ENCODE peak calls at places on chromosomes 1 and 21, in ten cellular contexts. One of them, this sample, is unnamed.

GRCh38 chr1:65791396-65791795 is 1.3 kb upstream of the PDE4B start:
- DNase-seq in RWPE1: no peak
- DNase-seq in caudate nucleus: no peak
- DNase-seq in activated B cell treated with CpG ODN at 0.5 μM for 24 hours: no peak
- DNase-seq in amygdala: no peak
- DNase-seq in stimulated activated CD8-positive, alpha-beta memory T cell treated with anti-CD3 and anti-CD28 coated beads, Interleukin-4, amount 100 ng/mL, for 4 hours: no peak
- DNase-seq in stimulated activated CD4-positive, alpha-beta T cell treated with anti-CD3 and anti-CD28 coated beads, Interleukin-12 subunit alpha, Interleukin-12 subunit beta, amount 100 ng/mL, for 48 hours: no peak
- DNase-seq in SJSA1: no peak
- DNase-seq in mesothelial cell of epicardium: no peak
- DNase-seq in AG09309: no peak
- DNase-seq in this sample: no peak

GRCh38 chr21:41147096-41147978 is 20.6 kb upstream of the BACE2 start:
- DNase-seq in mesothelial cell of epicardium: no peak
- DNase-seq in SJSA1: no peak
- DNase-seq in RWPE1: no peak
- DNase-seq in amygdala: no peak
- DNase-seq in caudate nucleus: no peak
- DNase-seq in AG09309: no peak
- DNase-seq in activated B cell treated with CpG ODN at 0.5 μM for 24 hours: no peak
- DNase-seq in stimulated activated CD4-positive, alpha-beta T cell treated with anti-CD3 and anti-CD28 coated beads, Interleukin-12 subunit alpha, Interleukin-12 subunit beta, amount 100 ng/mL, for 48 hours: no peak
- DNase-seq in stimulated activated CD8-positive, alpha-beta memory T cell treated with anti-CD3 and anti-CD28 coated beads, Interleukin-4, amount 100 ng/mL, for 4 hours: no peak
- DNase-seq in this sample: no peak

GRCh38 chr1:230891984-230892383 is 23.7 kb upstream of the C1orf198 start:
- DNase-seq in AG09309: no peak
- DNase-seq in stimulated activated CD4-positive, alpha-beta T cell treated with anti-CD3 and anti-CD28 coated beads, Interleukin-12 subunit alpha, Interleukin-12 subunit beta, amount 100 ng/mL, for 48 hours: no peak
- DNase-seq in stimulated activated CD8-positive, alpha-beta memory T cell treated with anti-CD3 and anti-CD28 coated beads, Interleukin-4, amount 100 ng/mL, for 4 hours: no peak
- DNase-seq in caudate nucleus: no peak
- DNase-seq in mesothelial cell of epicardium: no peak
- DNase-seq in activated B cell treated with CpG ODN at 0.5 μM for 24 hours: no peak
- DNase-seq in amygdala: no peak
- DNase-seq in RWPE1: no peak
- DNase-seq in SJSA1: no peak
- DNase-seq in this sample: no peak

GRCh38 chr1:67682659-67683197 is 2.3 kb upstream of the GADD45A start:
- DNase-seq in caudate nucleus: no peak
- DNase-seq in RWPE1: peak
- DNase-seq in mesothelial cell of epicardium: no peak
- DNase-seq in activated B cell treated with CpG ODN at 0.5 μM for 24 hours: no peak
- DNase-seq in AG09309: peak
- DNase-seq in SJSA1: peak
- DNase-seq in amygdala: no peak
- DNase-seq in stimulated activated CD4-positive, alpha-beta T cell treated with anti-CD3 and anti-CD28 coated beads, Interleukin-12 subunit alpha, Interleukin-12 subunit beta, amount 100 ng/mL, for 48 hours: no peak
- DNase-seq in stimulated activated CD8-positive, alpha-beta memory T cell treated with anti-CD3 and anti-CD28 coated beads, Interleukin-4, amount 100 ng/mL, for 4 hours: no peak
- DNase-seq in this sample: no peak

GRCh38 chr1:116168277-116169032 is 57.3 kb downstream of the MAB21L3 start:
- DNase-seq in caudate nucleus: peak
- DNase-seq in activated B cell treated with CpG ODN at 0.5 μM for 24 hours: peak
- DNase-seq in AG09309: no peak
- DNase-seq in stimulated activated CD8-positive, alpha-beta memory T cell treated with anti-CD3 and anti-CD28 coated beads, Interleukin-4, amount 100 ng/mL, for 4 hours: peak
- DNase-seq in RWPE1: peak
- DNase-seq in amygdala: peak
- DNase-seq in SJSA1: no peak
- DNase-seq in stimulated activated CD4-positive, alpha-beta T cell treated with anti-CD3 and anti-CD28 coated beads, Interleukin-12 subunit alpha, Interleukin-12 subunit beta, amount 100 ng/mL, for 48 hours: peak
- DNase-seq in mesothelial cell of epicardium: peak
- DNase-seq in this sample: peak

GRCh38 chr1:66383602-66384001 is 150.4 kb upstream of the SGIP1 start:
- DNase-seq in SJSA1: no peak
- DNase-seq in caudate nucleus: no peak
- DNase-seq in RWPE1: no peak
- DNase-seq in activated B cell treated with CpG ODN at 0.5 μM for 24 hours: no peak
- DNase-seq in stimulated activated CD8-positive, alpha-beta memory T cell treated with anti-CD3 and anti-CD28 coated beads, Interleukin-4, amount 100 ng/mL, for 4 hours: no peak
- DNase-seq in stimulated activated CD4-positive, alpha-beta T cell treated with anti-CD3 and anti-CD28 coated beads, Interleukin-12 subunit alpha, Interleukin-12 subunit beta, amount 100 ng/mL, for 48 hours: no peak
- DNase-seq in amygdala: no peak
- DNase-seq in AG09309: no peak
- DNase-seq in mesothelial cell of epicardium: no peak
- DNase-seq in this sample: no peak

GRCh38 chr1:224791362-224791941 is 138.0 kb upstream of the DNAH14 start:
- DNase-seq in AG09309: no peak
- DNase-seq in caudate nucleus: no peak
- DNase-seq in mesothelial cell of epicardium: no peak
- DNase-seq in RWPE1: no peak
- DNase-seq in SJSA1: no peak
- DNase-seq in activated B cell treated with CpG ODN at 0.5 μM for 24 hours: no peak
- DNase-seq in stimulated activated CD8-positive, alpha-beta memory T cell treated with anti-CD3 and anti-CD28 coated beads, Interleukin-4, amount 100 ng/mL, for 4 hours: no peak
- DNase-seq in stimulated activated CD4-positive, alpha-beta T cell treated with anti-CD3 and anti-CD28 coated beads, Interleukin-12 subunit alpha, Interleukin-12 subunit beta, amount 100 ng/mL, for 48 hours: no peak
- DNase-seq in amygdala: no peak
- DNase-seq in this sample: no peak

GRCh38 chr1:221723918-221724263 is 18.0 kb downstream of the DUSP10 start:
- DNase-seq in stimulated activated CD8-positive, alpha-beta memory T cell treated with anti-CD3 and anti-CD28 coated beads, Interleukin-4, amount 100 ng/mL, for 4 hours: no peak
- DNase-seq in AG09309: no peak
- DNase-seq in activated B cell treated with CpG ODN at 0.5 μM for 24 hours: no peak
- DNase-seq in SJSA1: no peak
- DNase-seq in mesothelial cell of epicardium: no peak
- DNase-seq in stimulated activated CD4-positive, alpha-beta T cell treated with anti-CD3 and anti-CD28 coated beads, Interleukin-12 subunit alpha, Interleukin-12 subunit beta, amount 100 ng/mL, for 48 hours: no peak
- DNase-seq in caudate nucleus: no peak
- DNase-seq in amygdala: no peak
- DNase-seq in RWPE1: no peak
- DNase-seq in this sample: no peak

GRCh38 chr1:204574856-204575145 is 58.6 kb downstream of the MDM4 start:
- DNase-seq in amygdala: no peak
- DNase-seq in activated B cell treated with CpG ODN at 0.5 μM for 24 hours: no peak
- DNase-seq in RWPE1: no peak
- DNase-seq in AG09309: no peak
- DNase-seq in stimulated activated CD8-positive, alpha-beta memory T cell treated with anti-CD3 and anti-CD28 coated beads, Interleukin-4, amount 100 ng/mL, for 4 hours: no peak
- DNase-seq in mesothelial cell of epicardium: no peak
- DNase-seq in stimulated activated CD4-positive, alpha-beta T cell treated with anti-CD3 and anti-CD28 coated beads, Interleukin-12 subunit alpha, Interleukin-12 subunit beta, amount 100 ng/mL, for 48 hours: no peak
- DNase-seq in SJSA1: no peak
- DNase-seq in caudate nucleus: no peak
- DNase-seq in this sample: no peak

GRCh38 chr1:173823776-173824314 is 628 bp upstream of the DARS2 start:
- DNase-seq in amygdala: no peak
- DNase-seq in RWPE1: no peak
- DNase-seq in caudate nucleus: no peak
- DNase-seq in AG09309: no peak
- DNase-seq in stimulated activated CD8-positive, alpha-beta memory T cell treated with anti-CD3 and anti-CD28 coated beads, Interleukin-4, amount 100 ng/mL, for 4 hours: no peak
- DNase-seq in SJSA1: no peak
- DNase-seq in activated B cell treated with CpG ODN at 0.5 μM for 24 hours: no peak
- DNase-seq in mesothelial cell of epicardium: no peak
- DNase-seq in stimulated activated CD4-positive, alpha-beta T cell treated with anti-CD3 and anti-CD28 coated beads, Interleukin-12 subunit alpha, Interleukin-12 subunit beta, amount 100 ng/mL, for 48 hours: no peak
- DNase-seq in this sample: no peak

GRCh38 chr1:244330318-244330625 is 121.4 kb downstream of the ADSS2 start:
- DNase-seq in amygdala: no peak
- DNase-seq in activated B cell treated with CpG ODN at 0.5 μM for 24 hours: no peak
- DNase-seq in SJSA1: no peak
- DNase-seq in mesothelial cell of epicardium: no peak
- DNase-seq in stimulated activated CD8-positive, alpha-beta memory T cell treated with anti-CD3 and anti-CD28 coated beads, Interleukin-4, amount 100 ng/mL, for 4 hours: no peak
- DNase-seq in AG09309: no peak
- DNase-seq in stimulated activated CD4-positive, alpha-beta T cell treated with anti-CD3 and anti-CD28 coated beads, Interleukin-12 subunit alpha, Interleukin-12 subunit beta, amount 100 ng/mL, for 48 hours: no peak
- DNase-seq in RWPE1: no peak
- DNase-seq in caudate nucleus: no peak
- DNase-seq in this sample: no peak

GRCh38 chr1:43716559-43717281 is 9.4 kb downstream of the ST3GAL3 start:
- DNase-seq in SJSA1: no peak
- DNase-seq in stimulated activated CD8-positive, alpha-beta memory T cell treated with anti-CD3 and anti-CD28 coated beads, Interleukin-4, amount 100 ng/mL, for 4 hours: no peak
- DNase-seq in caudate nucleus: no peak
- DNase-seq in amygdala: no peak
- DNase-seq in RWPE1: no peak
- DNase-seq in stimulated activated CD4-positive, alpha-beta T cell treated with anti-CD3 and anti-CD28 coated beads, Interleukin-12 subunit alpha, Interleukin-12 subunit beta, amount 100 ng/mL, for 48 hours: no peak
- DNase-seq in AG09309: no peak
- DNase-seq in mesothelial cell of epicardium: no peak
- DNase-seq in activated B cell treated with CpG ODN at 0.5 μM for 24 hours: no peak
- DNase-seq in this sample: no peak

GRCh38 chr1:205578780-205579571 is 52.8 kb downstream of the ELK4 start:
- DNase-seq in activated B cell treated with CpG ODN at 0.5 μM for 24 hours: no peak
- DNase-seq in stimulated activated CD4-positive, alpha-beta T cell treated with anti-CD3 and anti-CD28 coated beads, Interleukin-12 subunit alpha, Interleukin-12 subunit beta, amount 100 ng/mL, for 48 hours: no peak
- DNase-seq in AG09309: no peak
- DNase-seq in amygdala: no peak
- DNase-seq in SJSA1: no peak
- DNase-seq in caudate nucleus: no peak
- DNase-seq in RWPE1: no peak
- DNase-seq in stimulated activated CD8-positive, alpha-beta memory T cell treated with anti-CD3 and anti-CD28 coated beads, Interleukin-4, amount 100 ng/mL, for 4 hours: no peak
- DNase-seq in mesothelial cell of epicardium: no peak
- DNase-seq in this sample: no peak

GRCh38 chr1:180614746-180615145 is 17.1 kb upstream of the XPR1 start:
- DNase-seq in stimulated activated CD8-positive, alpha-beta memory T cell treated with anti-CD3 and anti-CD28 coated beads, Interleukin-4, amount 100 ng/mL, for 4 hours: no peak
- DNase-seq in caudate nucleus: no peak
- DNase-seq in SJSA1: no peak
- DNase-seq in amygdala: no peak
- DNase-seq in mesothelial cell of epicardium: no peak
- DNase-seq in activated B cell treated with CpG ODN at 0.5 μM for 24 hours: no peak
- DNase-seq in stimulated activated CD4-positive, alpha-beta T cell treated with anti-CD3 and anti-CD28 coated beads, Interleukin-12 subunit alpha, Interleukin-12 subunit beta, amount 100 ng/mL, for 48 hours: no peak
- DNase-seq in AG09309: no peak
- DNase-seq in RWPE1: no peak
- DNase-seq in this sample: no peak

GRCh38 chr1:183585038-183585437 is 5.2 kb downstream of the NCF2 start:
- DNase-seq in SJSA1: no peak
- DNase-seq in RWPE1: no peak
- DNase-seq in amygdala: no peak
- DNase-seq in stimulated activated CD8-positive, alpha-beta memory T cell treated with anti-CD3 and anti-CD28 coated beads, Interleukin-4, amount 100 ng/mL, for 4 hours: no peak
- DNase-seq in mesothelial cell of epicardium: no peak
- DNase-seq in AG09309: no peak
- DNase-seq in caudate nucleus: no peak
- DNase-seq in stimulated activated CD4-positive, alpha-beta T cell treated with anti-CD3 and anti-CD28 coated beads, Interleukin-12 subunit alpha, Interleukin-12 subunit beta, amount 100 ng/mL, for 48 hours: no peak
- DNase-seq in activated B cell treated with CpG ODN at 0.5 μM for 24 hours: no peak
- DNase-seq in this sample: no peak

GRCh38 chr1:171654705-171655214 is 2.3 kb upstream of the MYOC start:
- DNase-seq in RWPE1: no peak
- DNase-seq in amygdala: no peak
- DNase-seq in stimulated activated CD4-positive, alpha-beta T cell treated with anti-CD3 and anti-CD28 coated beads, Interleukin-12 subunit alpha, Interleukin-12 subunit beta, amount 100 ng/mL, for 48 hours: no peak
- DNase-seq in stimulated activated CD8-positive, alpha-beta memory T cell treated with anti-CD3 and anti-CD28 coated beads, Interleukin-4, amount 100 ng/mL, for 4 hours: no peak
- DNase-seq in SJSA1: no peak
- DNase-seq in AG09309: no peak
- DNase-seq in mesothelial cell of epicardium: no peak
- DNase-seq in activated B cell treated with CpG ODN at 0.5 μM for 24 hours: no peak
- DNase-seq in caudate nucleus: no peak
- DNase-seq in this sample: no peak

GRCh38 chr1:46655848-46656247 is 12.3 kb downstream of the ATPAF1 start:
- DNase-seq in stimulated activated CD4-positive, alpha-beta T cell treated with anti-CD3 and anti-CD28 coated beads, Interleukin-12 subunit alpha, Interleukin-12 subunit beta, amount 100 ng/mL, for 48 hours: no peak
- DNase-seq in activated B cell treated with CpG ODN at 0.5 μM for 24 hours: no peak
- DNase-seq in amygdala: no peak
- DNase-seq in mesothelial cell of epicardium: no peak
- DNase-seq in SJSA1: no peak
- DNase-seq in caudate nucleus: no peak
- DNase-seq in stimulated activated CD8-positive, alpha-beta memory T cell treated with anti-CD3 and anti-CD28 coated beads, Interleukin-4, amount 100 ng/mL, for 4 hours: no peak
- DNase-seq in RWPE1: no peak
- DNase-seq in AG09309: no peak
- DNase-seq in this sample: no peak

GRCh38 chr1:234656981-234657651 is 47.1 kb upstream of the IRF2BP2 start:
- DNase-seq in stimulated activated CD4-positive, alpha-beta T cell treated with anti-CD3 and anti-CD28 coated beads, Interleukin-12 subunit alpha, Interleukin-12 subunit beta, amount 100 ng/mL, for 48 hours: peak
- DNase-seq in SJSA1: peak
- DNase-seq in caudate nucleus: no peak
- DNase-seq in AG09309: peak
- DNase-seq in activated B cell treated with CpG ODN at 0.5 μM for 24 hours: no peak
- DNase-seq in stimulated activated CD8-positive, alpha-beta memory T cell treated with anti-CD3 and anti-CD28 coated beads, Interleukin-4, amount 100 ng/mL, for 4 hours: no peak
- DNase-seq in amygdala: no peak
- DNase-seq in mesothelial cell of epicardium: no peak
- DNase-seq in RWPE1: peak
- DNase-seq in this sample: peak

GRCh38 chr1:214566158-214567104 is 15.0 kb upstream of the PTPN14 start:
- DNase-seq in amygdala: no peak
- DNase-seq in AG09309: no peak
- DNase-seq in stimulated activated CD4-positive, alpha-beta T cell treated with anti-CD3 and anti-CD28 coated beads, Interleukin-12 subunit alpha, Interleukin-12 subunit beta, amount 100 ng/mL, for 48 hours: no peak
- DNase-seq in SJSA1: no peak
- DNase-seq in stimulated activated CD8-positive, alpha-beta memory T cell treated with anti-CD3 and anti-CD28 coated beads, Interleukin-4, amount 100 ng/mL, for 4 hours: no peak
- DNase-seq in caudate nucleus: no peak
- DNase-seq in activated B cell treated with CpG ODN at 0.5 μM for 24 hours: no peak
- DNase-seq in RWPE1: peak
- DNase-seq in mesothelial cell of epicardium: no peak
- DNase-seq in this sample: no peak

GRCh38 chr21:44329086-44329889 is 9.9 kb downstream of the CFAP410 start:
- DNase-seq in stimulated activated CD8-positive, alpha-beta memory T cell treated with anti-CD3 and anti-CD28 coated beads, Interleukin-4, amount 100 ng/mL, for 4 hours: no peak
- DNase-seq in caudate nucleus: no peak
- DNase-seq in activated B cell treated with CpG ODN at 0.5 μM for 24 hours: no peak
- DNase-seq in mesothelial cell of epicardium: no peak
- DNase-seq in stimulated activated CD4-positive, alpha-beta T cell treated with anti-CD3 and anti-CD28 coated beads, Interleukin-12 subunit alpha, Interleukin-12 subunit beta, amount 100 ng/mL, for 48 hours: no peak
- DNase-seq in RWPE1: no peak
- DNase-seq in AG09309: no peak
- DNase-seq in SJSA1: no peak
- DNase-seq in amygdala: no peak
- DNase-seq in this sample: no peak

GRCh38 chr21:45421846-45422775 is 17.1 kb downstream of the COL18A1 start:
- DNase-seq in SJSA1: no peak
- DNase-seq in stimulated activated CD4-positive, alpha-beta T cell treated with anti-CD3 and anti-CD28 coated beads, Interleukin-12 subunit alpha, Interleukin-12 subunit beta, amount 100 ng/mL, for 48 hours: no peak
- DNase-seq in activated B cell treated with CpG ODN at 0.5 μM for 24 hours: no peak
- DNase-seq in AG09309: no peak
- DNase-seq in caudate nucleus: no peak
- DNase-seq in stimulated activated CD8-positive, alpha-beta memory T cell treated with anti-CD3 and anti-CD28 coated beads, Interleukin-4, amount 100 ng/mL, for 4 hours: no peak
- DNase-seq in RWPE1: no peak
- DNase-seq in amygdala: no peak
- DNase-seq in mesothelial cell of epicardium: no peak
- DNase-seq in this sample: no peak